ENCODE peak calls at places on chromosome 14, in four cellular contexts. One of them, this sample, is unnamed.
A peak's percentile ranks its signal among the peaks of the same experiment; 100 is the strongest.

GRCh38 chr14:40417777-40418401 is 985.7 kb upstream of the FBXO33 start:
- DNase-seq in H1: peak; percentile 17
- DNase-seq in GM12878: no peak
- DNase-seq in K562: peak; percentile 5
- DNase-seq in this sample: no peak

GRCh38 chr14:52061890-52062289 is 7.0 kb downstream of the NID2 start:
- DNase-seq in H1: no peak
- DNase-seq in GM12878: no peak
- DNase-seq in K562: no peak
- DNase-seq in this sample: no peak

GRCh38 chr14:64940336-64940910 is 2.1 kb downstream of the GPX2 start:
- DNase-seq in H1: no peak
- DNase-seq in GM12878: no peak
- DNase-seq in K562: no peak
- DNase-seq in this sample: no peak

GRCh38 chr14:33676135-33676566 is 274.7 kb downstream of the EGLN3 start:
- DNase-seq in H1: peak; percentile 36
- DNase-seq in GM12878: no peak
- DNase-seq in K562: peak; percentile 48
- DNase-seq in this sample: no peak

GRCh38 chr14:55930016-55930784 is 188.0 kb upstream of the PELI2 start:
- DNase-seq in H1: no peak
- DNase-seq in GM12878: no peak
- DNase-seq in K562: no peak
- DNase-seq in this sample: no peak

GRCh38 chr14:52891800-52892199 is 59.0 kb downstream of the FERMT2 start:
- DNase-seq in H1: no peak
- DNase-seq in GM12878: no peak
- DNase-seq in K562: no peak
- DNase-seq in this sample: no peak

GRCh38 chr14:95196268-95196667 is 38.9 kb upstream of the DICER1 start:
- DNase-seq in H1: no peak
- DNase-seq in GM12878: no peak
- DNase-seq in K562: peak; percentile 48
- DNase-seq in this sample: no peak

GRCh38 chr14:52400846-52401245 is 86.7 kb downstream of the PTGER2 start:
- DNase-seq in H1: no peak
- DNase-seq in GM12878: peak; percentile 20
- DNase-seq in K562: no peak
- DNase-seq in this sample: no peak

GRCh38 chr14:36340276-36340890 is 19.9 kb upstream of the MBIP start:
- DNase-seq in H1: no peak
- DNase-seq in GM12878: no peak
- DNase-seq in K562: no peak
- DNase-seq in this sample: no peak

GRCh38 chr14:96090441-96091148 is 51.4 kb downstream of the C14orf132 start:
- DNase-seq in H1: no peak
- DNase-seq in GM12878: no peak
- DNase-seq in K562: no peak
- DNase-seq in this sample: peak; percentile 65

GRCh38 chr14:69968151-69968550 is 88.9 kb downstream of the SMOC1 start:
- DNase-seq in H1: no peak
- DNase-seq in GM12878: no peak
- DNase-seq in K562: no peak
- DNase-seq in this sample: peak; percentile 43

GRCh38 chr14:35336171-35337073 is 44.2 kb downstream of the PSMA6 start:
- DNase-seq in H1: no peak
- DNase-seq in GM12878: no peak
- DNase-seq in K562: peak; percentile 78
- DNase-seq in this sample: peak; percentile 85

GRCh38 chr14:24098927-24099813 is 5.1 kb downstream of the PCK2 start:
- DNase-seq in H1: no peak
- DNase-seq in GM12878: no peak
- DNase-seq in K562: no peak
- DNase-seq in this sample: no peak

GRCh38 chr14:67690011-67690410 is 5.6 kb downstream of the RDH11 start:
- DNase-seq in H1: no peak
- DNase-seq in GM12878: no peak
- DNase-seq in K562: no peak
- DNase-seq in this sample: no peak

GRCh38 chr14:95953111-95953724 is 76.6 kb downstream of the TUNAR start:
- DNase-seq in H1: no peak
- DNase-seq in GM12878: no peak
- DNase-seq in K562: no peak
- DNase-seq in this sample: no peak

GRCh38 chr14:33404054-33404453 is 465.4 kb downstream of the NPAS3 start:
- DNase-seq in H1: no peak
- DNase-seq in GM12878: no peak
- DNase-seq in K562: no peak
- DNase-seq in this sample: peak; percentile 10

GRCh38 chr14:20469890-20470858 is 968 bp downstream of the PNP start:
- DNase-seq in H1: no peak
- DNase-seq in GM12878: no peak
- DNase-seq in K562: peak; percentile 36
- DNase-seq in this sample: peak; percentile 57

GRCh38 chr14:47149326-47149725 is 497.7 kb upstream of the RPL10L start:
- DNase-seq in H1: no peak
- DNase-seq in GM12878: no peak
- DNase-seq in K562: no peak
- DNase-seq in this sample: no peak

GRCh38 chr14:21056520-21057163 is 980 bp upstream of the RNASE8 start:
- DNase-seq in H1: no peak
- DNase-seq in GM12878: no peak
- DNase-seq in K562: no peak
- DNase-seq in this sample: no peak

GRCh38 chr14:37591311-37591940 is 3.6 kb downstream of the FOXA1 start:
- DNase-seq in H1: no peak
- DNase-seq in GM12878: no peak
- DNase-seq in K562: no peak
- DNase-seq in this sample: no peak

GRCh38 chr14:96187216-96188050 is 17.2 kb upstream of the BDKRB2 start:
- DNase-seq in H1: no peak
- DNase-seq in GM12878: no peak
- DNase-seq in K562: no peak
- DNase-seq in this sample: peak; percentile 64

GRCh38 chr14:69574266-69574953 is at the start of gene CCDC177:
- DNase-seq in H1: no peak
- DNase-seq in GM12878: no peak
- DNase-seq in K562: peak; percentile 60
- DNase-seq in this sample: peak; percentile 48

GRCh38 chr14:43539210-43539609 is 967.9 kb downstream of the FSCB start:
- DNase-seq in H1: no peak
- DNase-seq in GM12878: no peak
- DNase-seq in K562: no peak
- DNase-seq in this sample: peak; percentile 0

GRCh38 chr14:61531741-61532505 is 163.4 kb upstream of the HIF1A start:
- DNase-seq in H1: no peak
- DNase-seq in GM12878: no peak
- DNase-seq in K562: no peak
- DNase-seq in this sample: peak; percentile 19

GRCh38 chr14:32087173-32087861 is 10.2 kb downstream of the ARHGAP5 start:
- DNase-seq in H1: no peak
- DNase-seq in GM12878: no peak
- DNase-seq in K562: peak; percentile 3
- DNase-seq in this sample: peak; percentile 43

GRCh38 chr14:102499401-102500189 is 10.0 kb downstream of the ANKRD9 start:
- DNase-seq in H1: no peak
- DNase-seq in GM12878: no peak
- DNase-seq in K562: no peak
- DNase-seq in this sample: no peak

GRCh38 chr14:74517731-74518130 is 24.2 kb downstream of the ISCA2 start:
- DNase-seq in H1: no peak
- DNase-seq in GM12878: no peak
- DNase-seq in K562: no peak
- DNase-seq in this sample: no peak

GRCh38 chr14:57060276-57060956 is 208.3 kb downstream of the EXOC5 start:
- DNase-seq in H1: no peak
- DNase-seq in GM12878: peak; percentile 52
- DNase-seq in K562: peak; percentile 14
- DNase-seq in this sample: no peak

GRCh38 chr14:32192712-32193373 is 9.0 kb upstream of the RNU6-7 start:
- DNase-seq in H1: no peak
- DNase-seq in GM12878: no peak
- DNase-seq in K562: no peak
- DNase-seq in this sample: no peak

DNA sequence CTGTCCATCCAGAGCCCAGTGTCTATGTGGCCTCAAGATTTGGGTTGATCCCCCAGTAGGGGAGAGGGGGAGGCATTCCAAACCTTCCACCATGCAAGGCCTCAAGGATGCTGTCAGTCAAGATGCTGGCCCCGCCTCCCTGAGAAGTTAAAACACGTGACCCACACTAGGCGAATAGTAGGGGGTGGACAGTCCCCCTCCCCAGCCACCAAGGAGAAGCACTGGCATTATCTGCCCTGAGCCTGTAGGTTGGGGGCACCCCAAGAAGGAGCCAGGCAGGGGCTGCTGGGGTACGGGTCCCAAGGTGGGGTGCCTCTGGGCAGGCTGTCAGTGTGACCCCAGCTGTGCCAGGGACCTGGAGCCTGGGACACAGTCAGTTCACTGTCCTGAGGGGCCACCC is 2.3 kb downstream of the SLC25A29 start:
- DNase-seq in H1: no peak
- DNase-seq in GM12878: no peak
- DNase-seq in K562: no peak
- DNase-seq in this sample: no peak
- H3K4me1 ChIP-seq in H1: peaks cover 16% of the 10 kb centered on the region
- H3K4me1 ChIP-seq in GM12878: no peaks in the 10 kb centered on the region
- H3K4me1 ChIP-seq in K562: peaks cover 12% of the 10 kb centered on the region
- H3K4me1 ChIP-seq in this sample: peaks cover 14% of the 10 kb centered on the region

GRCh38 chr14:39060818-39061437 is 42.1 kb downstream of the SEC23A start:
- DNase-seq in H1: no peak
- DNase-seq in GM12878: peak; percentile 42
- DNase-seq in K562: no peak
- DNase-seq in this sample: no peak

GRCh38 chr14:39050389-39050788 is 52.6 kb downstream of the SEC23A start:
- DNase-seq in H1: no peak
- DNase-seq in GM12878: no peak
- DNase-seq in K562: no peak
- DNase-seq in this sample: peak; percentile 85

DNA sequence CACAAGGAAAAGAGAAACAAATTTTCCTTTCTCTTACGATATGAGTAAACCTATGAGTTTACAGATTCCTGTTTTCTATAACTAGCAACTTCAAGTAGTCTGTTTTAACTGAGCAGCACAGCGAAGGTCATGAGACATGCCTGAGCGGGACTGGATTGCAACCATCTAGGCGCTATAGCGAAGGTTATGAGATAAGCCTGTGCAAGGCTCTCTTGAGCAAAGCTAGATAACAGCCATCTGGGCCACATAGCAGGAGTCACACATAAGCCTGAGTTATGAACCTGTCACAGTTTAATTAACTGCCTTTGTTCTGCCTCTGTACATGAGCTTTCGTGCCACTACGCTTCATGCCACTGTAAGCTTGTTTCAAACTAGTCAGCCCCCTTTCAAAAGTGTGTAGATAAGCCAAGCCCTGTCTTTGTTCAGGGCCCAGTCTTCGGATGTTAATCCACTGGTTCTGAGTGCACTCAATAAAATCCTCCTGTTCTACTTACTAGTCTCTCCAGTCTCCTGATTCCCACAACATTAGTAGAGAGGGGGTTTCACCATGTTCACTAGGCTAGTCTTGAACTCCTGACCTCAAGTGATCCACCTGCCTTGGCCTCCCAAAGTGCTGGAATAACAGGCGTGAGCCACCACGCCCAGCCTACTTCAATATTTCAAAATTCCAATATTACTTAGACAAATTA is 47.1 kb downstream of the SEC23A start:
- DNase-seq in H1: no peak
- DNase-seq in GM12878: no peak
- DNase-seq in K562: no peak
- DNase-seq in this sample: no peak
- TF ChIP-seq RAD21 in H1: no peak
- TF ChIP-seq RAD21 in GM12878: no peak
- TF ChIP-seq RAD21 in K562: no peak
- TF ChIP-seq RAD21 in this sample: no peak

GRCh38 chr14:92676031-92676430 is 72.4 kb downstream of the LGMN start:
- DNase-seq in H1: no peak
- DNase-seq in GM12878: no peak
- DNase-seq in K562: no peak
- DNase-seq in this sample: no peak

GRCh38 chr14:92676448-92677086 is 71.9 kb downstream of the LGMN start:
- DNase-seq in H1: no peak
- DNase-seq in GM12878: no peak
- DNase-seq in K562: no peak
- DNase-seq in this sample: no peak

GRCh38 chr14:92678766-92679165 is 69.7 kb downstream of the LGMN start:
- DNase-seq in H1: no peak
- DNase-seq in GM12878: no peak
- DNase-seq in K562: no peak
- DNase-seq in this sample: no peak

GRCh38 chr14:92677955-92678354 is 70.5 kb downstream of the LGMN start:
- DNase-seq in H1: no peak
- DNase-seq in GM12878: no peak
- DNase-seq in K562: no peak
- DNase-seq in this sample: no peak

DNA sequence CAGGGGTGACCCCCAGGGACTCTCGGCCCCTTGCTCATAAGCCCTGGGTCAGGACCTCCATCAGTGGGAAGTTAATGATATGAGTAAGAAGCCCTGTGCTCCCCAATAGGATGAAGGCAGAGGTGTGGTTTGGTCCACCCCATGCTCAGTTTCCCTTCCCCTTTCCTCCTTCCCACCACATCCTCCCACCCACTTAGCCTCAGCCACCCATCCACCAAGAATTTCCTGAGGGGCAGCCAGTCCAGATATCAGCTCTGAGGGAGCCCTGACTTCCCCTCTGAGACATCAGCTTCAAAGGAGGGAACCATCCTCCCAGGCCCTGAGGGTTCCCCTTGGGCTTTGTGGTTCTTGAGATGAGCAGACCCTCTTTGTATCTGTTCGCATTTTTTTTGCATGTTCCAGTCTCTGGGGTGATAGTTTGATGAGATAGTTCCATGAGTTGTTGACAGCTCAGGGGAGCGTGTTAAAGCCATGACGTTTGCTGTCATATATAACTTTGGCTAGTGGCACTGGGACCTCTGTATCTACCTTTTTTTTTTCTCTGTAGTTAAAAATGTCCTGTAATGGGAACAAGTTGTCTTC is 71.2 kb downstream of the LGMN start:
- DNase-seq in H1: no peak
- DNase-seq in GM12878: peak; percentile 99
- DNase-seq in K562: no peak
- DNase-seq in this sample: no peak
- TF ChIP-seq CHD1 in H1: no peak
- TF ChIP-seq CHD1 in GM12878: no peak
- TF ChIP-seq CHD1 in K562: no peak
- TF ChIP-seq CHD1 in this sample: no peak

DNA sequence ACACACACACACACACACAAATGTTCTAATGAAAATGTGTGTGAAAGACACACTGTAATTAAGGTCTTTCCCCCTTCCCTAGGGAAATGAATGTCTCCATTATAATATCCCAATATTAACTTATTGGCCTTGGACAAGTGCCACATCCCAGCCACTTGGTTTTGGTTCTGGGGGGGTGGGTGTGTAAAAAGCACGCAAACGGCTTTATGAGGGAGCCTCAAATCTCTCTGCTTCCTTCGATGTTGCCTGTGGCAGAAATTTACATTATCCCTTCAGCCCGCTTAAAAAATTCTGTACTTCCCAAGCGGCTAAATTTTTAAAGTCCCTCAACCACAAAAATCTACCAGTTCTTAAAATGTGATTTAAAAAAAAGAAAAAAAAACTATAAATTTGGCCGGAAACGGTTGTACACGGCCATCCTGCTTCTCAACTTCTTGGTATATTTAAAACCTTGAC is 432 bp downstream of the C14orf93 start:
- DNase-seq in H1: no peak
- DNase-seq in GM12878: no peak
- DNase-seq in K562: no peak
- DNase-seq in this sample: no peak
- H3K4me1 ChIP-seq in H1: peaks cover 6% of the 10 kb centered on the region
- H3K4me1 ChIP-seq in GM12878: peaks cover 21% of the 10 kb centered on the region
- H3K4me1 ChIP-seq in K562: peaks cover 24% of the 10 kb centered on the region
- H3K4me1 ChIP-seq in this sample: peaks cover 2% of the 10 kb centered on the region